ENCODE peak calls at places on chromosome 12, in seven cellular contexts. One of them, this sample, is unnamed.

GRCh38 chr12:45745861-45746277 is 16.4 kb downstream of the ARID2 start:
- DNase-seq in EH: peak
- DNase-seq in AG09309: no peak
- DNase-seq in GM12878: no peak
- DNase-seq in Karpas-422: peak
- DNase-seq in CD8-positive, alpha-beta memory T cell: no peak
- DNase-seq in astrocyte of the cerebellum: no peak
- DNase-seq in this sample: no peak

GRCh38 chr12:2154050-2154449 is 101.3 kb downstream of the CACNA1C start:
- DNase-seq in CD8-positive, alpha-beta memory T cell: no peak
- DNase-seq in Karpas-422: no peak
- DNase-seq in GM12878: no peak
- DNase-seq in EH: peak
- DNase-seq in astrocyte of the cerebellum: peak
- DNase-seq in AG09309: no peak
- DNase-seq in this sample: no peak

GRCh38 chr12:50690923-50691322 is 73.0 kb upstream of the ATF1 start:
- DNase-seq in astrocyte of the cerebellum: no peak
- DNase-seq in GM12878: no peak
- DNase-seq in Karpas-422: no peak
- DNase-seq in CD8-positive, alpha-beta memory T cell: no peak
- DNase-seq in EH: peak
- DNase-seq in AG09309: no peak
- DNase-seq in this sample: no peak

GRCh38 chr12:105382771-105383632 is 52.5 kb downstream of the C12orf75 start:
- DNase-seq in Karpas-422: peak
- DNase-seq in GM12878: peak
- DNase-seq in EH: peak
- DNase-seq in CD8-positive, alpha-beta memory T cell: no peak
- DNase-seq in astrocyte of the cerebellum: peak
- DNase-seq in AG09309: peak
- DNase-seq in this sample: peak

GRCh38 chr12:101857043-101857558 is 20.3 kb upstream of the DRAM1 start:
- DNase-seq in CD8-positive, alpha-beta memory T cell: no peak
- DNase-seq in AG09309: peak
- DNase-seq in GM12878: no peak
- DNase-seq in EH: peak
- DNase-seq in Karpas-422: no peak
- DNase-seq in astrocyte of the cerebellum: no peak
- DNase-seq in this sample: no peak

GRCh38 chr12:116044181-116044580 is 233.3 kb downstream of the MED13L start:
- DNase-seq in CD8-positive, alpha-beta memory T cell: no peak
- DNase-seq in EH: no peak
- DNase-seq in AG09309: no peak
- DNase-seq in Karpas-422: no peak
- DNase-seq in GM12878: no peak
- DNase-seq in astrocyte of the cerebellum: peak
- DNase-seq in this sample: no peak

GRCh38 chr12:52310622-52311281 is 10.4 kb downstream of the KRT83 start:
- DNase-seq in CD8-positive, alpha-beta memory T cell: no peak
- DNase-seq in GM12878: no peak
- DNase-seq in AG09309: no peak
- DNase-seq in Karpas-422: no peak
- DNase-seq in astrocyte of the cerebellum: no peak
- DNase-seq in EH: peak
- DNase-seq in this sample: no peak

GRCh38 chr12:52359511-52360103 is 7.7 kb downstream of the KRT85 start:
- DNase-seq in AG09309: no peak
- DNase-seq in Karpas-422: no peak
- DNase-seq in EH: no peak
- DNase-seq in astrocyte of the cerebellum: no peak
- DNase-seq in GM12878: no peak
- DNase-seq in CD8-positive, alpha-beta memory T cell: no peak
- DNase-seq in this sample: no peak

GRCh38 chr12:29589852-29590251 is 92.4 kb upstream of the OVCH1 start:
- DNase-seq in AG09309: no peak
- DNase-seq in CD8-positive, alpha-beta memory T cell: no peak
- DNase-seq in astrocyte of the cerebellum: no peak
- DNase-seq in GM12878: no peak
- DNase-seq in EH: no peak
- DNase-seq in Karpas-422: no peak
- DNase-seq in this sample: no peak

GRCh38 chr12:125186471-125187147 is 121.4 kb downstream of the AACS start:
- DNase-seq in Karpas-422: no peak
- DNase-seq in AG09309: no peak
- DNase-seq in EH: no peak
- DNase-seq in astrocyte of the cerebellum: no peak
- DNase-seq in GM12878: no peak
- DNase-seq in CD8-positive, alpha-beta memory T cell: no peak
- DNase-seq in this sample: no peak

GRCh38 chr12:100031821-100032220 is 47.1 kb upstream of the ANKS1B start:
- DNase-seq in CD8-positive, alpha-beta memory T cell: no peak
- DNase-seq in Karpas-422: peak
- DNase-seq in AG09309: no peak
- DNase-seq in EH: no peak
- DNase-seq in GM12878: no peak
- DNase-seq in astrocyte of the cerebellum: no peak
- DNase-seq in this sample: no peak

GRCh38 chr12:14885718-14886201 is at the start of gene MGP:
- DNase-seq in CD8-positive, alpha-beta memory T cell: no peak
- DNase-seq in AG09309: peak
- DNase-seq in GM12878: no peak
- DNase-seq in EH: peak
- DNase-seq in astrocyte of the cerebellum: peak
- DNase-seq in Karpas-422: no peak
- DNase-seq in this sample: no peak